ENCODE peak calls at places on chromosomes 3 and 15, in five cellular contexts. C, A, Z, G and E are unnamed samples.

GRCh38 chr3:36480916-36481648 is 100.8 kb downstream of the STAC start:
- DNase-seq in C (no peak), A (no peak), Z (no peak), G (no peak), E (no peak)

GRCh38 chr15:48425051-48425450 is 93.8 kb downstream of the DUT start:
- DNase-seq in C (no peak), A (no peak), Z (no peak), G (no peak), E (no peak)

GRCh38 chr15:69578792-69579587 is 126.4 kb downstream of the RPLP1 start:
- DNase-seq in C (no peak), A (no peak), Z (no peak), G (no peak), E (no peak)

GRCh38 chr3:193790086-193790990 is 197.3 kb downstream of the OPA1 start:
- DNase-seq in C (no peak), A (no peak), Z (no peak), G (no peak), E (no peak)

GRCh38 chr15:92803852-92804609 is 96.1 kb upstream of the CHD2 start:
- DNase-seq in C (peak), A (no peak), Z (peak), G (peak), E (peak)

GRCh38 chr3:29201609-29202008 is 79.3 kb upstream of the RBMS3 start:
- DNase-seq in C (no peak), A (no peak), Z (no peak), G (no peak), E (no peak)

GRCh38 chr3:109224333-109224732 is 87.8 kb downstream of the C3orf85 start:
- DNase-seq in C (no peak), A (peak), Z (no peak), G (peak), E (peak)

GRCh38 chr3:136802481-136802996 is 16.4 kb upstream of the SLC35G2 start:
- DNase-seq in C (no peak), A (no peak), Z (no peak), G (no peak), E (peak)

GRCh38 chr3:141279074-141279945 is 47.7 kb downstream of the PXYLP1 start:
- DNase-seq in C (peak), A (no peak), Z (no peak), G (peak), E (no peak)

GRCh38 chr3:63948995-63949394 is 36.8 kb upstream of the SCAANT1 start:
- DNase-seq in C (no peak), A (no peak), Z (no peak), G (no peak), E (no peak)

GRCh38 chr15:44654858-44655257 is 8.6 kb downstream of the SPG11 start:
- DNase-seq in C (no peak), A (no peak), Z (no peak), G (no peak), E (no peak)

GRCh38 chr3:122988507-122988906 is 39.1 kb downstream of the SEMA5B start:
- DNase-seq in C (no peak), A (no peak), Z (no peak), G (no peak), E (no peak)

GRCh38 chr15:70830615-70831014 is 23.3 kb downstream of the LARP6 start:
- DNase-seq in C (no peak), A (no peak), Z (no peak), G (no peak), E (no peak)

GRCh38 chr15:28885289-28885629 is 515 bp upstream of the APBA2 start:
- DNase-seq in C (no peak), A (no peak), Z (no peak), G (no peak), E (no peak)

GRCh38 chr3:13251166-13251892 is 168.8 kb downstream of the NUP210 start:
- DNase-seq in C (no peak), A (no peak), Z (no peak), G (peak), E (no peak)

GRCh38 chr15:90095521-90095959 is 6.7 kb downstream of the IDH2 start:
- DNase-seq in C (no peak), A (no peak), Z (no peak), G (peak), E (no peak)

GRCh38 chr15:60374628-60375081 is 23.1 kb downstream of the ANXA2 start:
- DNase-seq in C (no peak), A (no peak), Z (no peak), G (peak), E (peak)

GRCh38 chr15:94327356-94327936 is 96.1 kb downstream of the MCTP2 start:
- DNase-seq in C (peak), A (no peak), Z (no peak), G (peak), E (peak)

GRCh38 chr3:45590822-45591546 is 3.6 kb upstream of the LIMD1 start:
- DNase-seq in C (no peak), A (no peak), Z (no peak), G (no peak), E (no peak)

GRCh38 chr15:66711260-66711659 is 9.2 kb downstream of the SMAD6 start:
- DNase-seq in C (no peak), A (no peak), Z (no peak), G (no peak), E (no peak)

GRCh38 chr3:62882676-62883228 is 7.5 kb upstream of the CADPS start:
- DNase-seq in C (no peak), A (no peak), Z (no peak), G (no peak), E (no peak)

GRCh38 chr3:58419782-58420512 is 13.7 kb downstream of the PDHB start:
- DNase-seq in C (peak), A (no peak), Z (peak), G (no peak), E (no peak)

GRCh38 chr3:29140706-29141105 is 140.2 kb upstream of the RBMS3 start:
- DNase-seq in C (no peak), A (no peak), Z (no peak), G (no peak), E (no peak)

GRCh38 chr3:8210752-8211405 is 290.7 kb upstream of the LMCD1 start:
- DNase-seq in C (no peak), A (no peak), Z (no peak), G (no peak), E (no peak)

GRCh38 chr15:62606376-62607164 is 436.0 kb upstream of the TPM1 start:
- DNase-seq in C (no peak), A (no peak), Z (no peak), G (no peak), E (peak)

GRCh38 chr3:139718415-139718814 is 40.6 kb upstream of the NMNAT3 start:
- DNase-seq in C (no peak), A (peak), Z (no peak), G (peak), E (peak)

GRCh38 chr3:142218703-142219102 is 6.7 kb downstream of the GK5 start:
- DNase-seq in C (no peak), A (no peak), Z (no peak), G (no peak), E (no peak)

DNA sequence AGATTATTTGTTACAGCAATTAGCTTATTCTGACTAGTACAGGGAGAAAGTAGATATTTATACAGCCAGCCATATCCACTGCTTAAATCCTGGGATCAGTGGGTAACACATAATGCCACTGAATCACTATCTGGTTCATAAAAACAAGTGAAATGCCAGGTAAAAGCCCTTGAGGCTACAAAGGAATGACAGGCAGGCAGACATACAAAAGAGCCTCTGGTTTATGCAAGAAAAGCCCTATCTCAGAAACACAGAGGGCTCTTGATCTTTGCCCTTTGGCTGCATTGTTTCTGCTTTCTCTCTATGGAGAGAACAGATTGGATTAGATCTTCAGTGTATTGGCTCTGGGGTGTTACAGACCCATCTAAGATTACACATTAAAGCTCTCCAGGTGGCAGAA is 115.4 kb upstream of the GADL1 start:
- DNase-seq in C (no peak), A (no peak), Z (no peak), G (peak), E (no peak)
- TF ChIP-seq MAX in C (no peak), A (no peak), Z (no peak), G (no peak), E (no peak)

DNA sequence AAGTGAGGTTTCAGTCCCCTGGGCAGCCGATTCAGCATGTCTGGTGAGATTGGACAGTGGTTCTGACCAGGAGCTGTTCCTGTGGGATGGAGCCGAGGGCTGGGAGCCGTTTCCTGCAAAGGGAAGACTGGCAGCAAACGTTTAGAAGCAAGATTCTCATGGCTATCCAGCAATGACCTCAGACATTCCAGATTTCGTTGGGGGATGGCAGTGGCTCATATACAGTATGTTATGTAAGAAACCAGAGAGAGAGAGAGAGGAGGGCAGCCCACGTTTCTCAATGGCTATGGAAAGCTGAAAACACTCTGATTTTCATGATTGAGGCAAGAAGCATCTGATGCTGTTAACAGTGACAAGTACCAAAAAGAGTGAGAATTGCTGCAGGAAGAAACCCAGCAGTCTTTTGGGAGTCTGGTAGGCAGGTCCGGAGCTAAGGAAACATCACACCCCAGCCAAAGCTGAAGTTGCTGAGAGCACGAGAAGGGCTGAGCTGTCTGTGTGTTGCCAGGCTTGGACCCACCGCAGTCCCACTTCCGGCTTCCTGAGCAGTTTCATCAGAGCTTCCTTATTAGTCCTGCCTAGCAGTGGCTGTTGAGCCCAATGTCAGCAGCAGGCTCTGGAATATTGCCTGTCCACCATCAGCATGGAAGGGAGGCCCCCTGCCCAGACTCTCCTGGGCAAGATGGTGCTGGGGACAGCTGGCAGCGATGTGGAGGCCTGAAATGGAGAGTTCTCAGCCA is 25.5 kb upstream of the VPS8 start:
- DNase-seq in C (no peak), A (no peak), Z (no peak), G (no peak), E (no peak)
- TF ChIP-seq YY1 in C (no peak), A (no peak), Z (no peak), G (no peak), E (no peak)

GRCh38 chr15:73717802-73718201 is 33.6 kb downstream of the CD276 start:
- DNase-seq in C (no peak), A (no peak), Z (no peak), G (no peak), E (no peak)
- TF ChIP-seq CEBPB in C (no peak), A (no peak), Z (no peak), G (no peak), E (no peak)

GRCh38 chr3:43995078-43995928 is 246.4 kb upstream of the TOPAZ1 start:
- DNase-seq in C (no peak), A (peak), Z (no peak), G (no peak), E (no peak)
- TF ChIP-seq MAX in C (no peak), A (peak), Z (peak), G (no peak), E (no peak)

DNA sequence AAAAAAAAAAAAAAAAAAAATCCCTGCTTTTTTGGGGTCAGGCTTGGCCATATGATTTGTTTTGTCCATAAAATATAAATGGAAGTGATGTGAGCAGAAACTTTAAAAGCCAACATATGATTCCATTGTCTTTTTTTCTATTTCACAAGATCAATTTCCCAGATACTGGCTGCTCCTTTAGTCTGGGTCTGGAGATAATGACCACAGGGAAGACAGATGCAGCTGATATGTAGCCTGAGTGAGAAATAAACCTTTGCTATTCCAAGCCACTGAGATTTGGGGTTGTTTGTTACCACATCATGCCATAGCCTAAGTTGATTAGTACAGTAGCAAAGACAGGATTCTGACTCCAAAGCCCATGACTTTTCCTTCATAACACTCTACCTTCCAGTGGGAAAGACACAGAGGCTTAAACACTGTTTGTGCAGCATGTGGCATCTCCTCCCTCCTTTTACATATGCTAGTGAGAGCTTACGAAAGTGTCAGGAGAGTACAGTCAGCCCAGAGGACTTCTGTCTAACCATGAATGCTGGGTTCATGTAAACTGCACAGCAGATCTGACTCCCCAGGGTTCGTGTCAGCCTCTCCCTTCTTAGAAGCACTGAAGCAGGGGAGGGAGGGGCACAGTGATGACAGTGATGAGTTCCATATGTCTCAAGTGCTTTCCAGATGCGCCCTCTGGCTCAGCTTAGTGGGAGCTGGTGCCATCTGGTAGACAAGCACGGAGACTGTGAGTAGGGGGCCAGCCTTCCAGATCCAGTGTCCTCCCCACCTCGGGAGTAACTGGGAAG is 36.7 kb upstream of the SLC7A14 start:
- DNase-seq in C (peak), A (no peak), Z (no peak), G (no peak), E (no peak)
- TF ChIP-seq YY1 in C (no peak), A (no peak), Z (no peak), G (no peak), E (no peak)

GRCh38 chr15:78049691-78050440 is 27.6 kb downstream of the TBC1D2B start:
- DNase-seq in C (no peak), A (no peak), Z (peak), G (no peak), E (no peak)
- TF ChIP-seq CEBPB in C (no peak), A (no peak), Z (no peak), G (no peak), E (no peak)